ENCODE peak calls at places on chromosomes 13 and 19, in six cellular contexts. N, R, G, A, V and T are unnamed samples.

GRCh38 chr13:74556002-74556551 is 421.9 kb upstream of the KLF12 start:
- DNase-seq in R (no peak), N (no peak), V (no peak), G (no peak), A (no peak), T (no peak)

GRCh38 chr19:51417107-51417806 is at the start of gene SIGLEC10:
- DNase-seq in V (peak), G (peak), N (no peak), R (peak), A (no peak), T (no peak)

GRCh38 chr13:98586400-98587144 is 9.7 kb upstream of the STK24 start:
- DNase-seq in G (no peak), A (no peak), N (no peak), R (peak), V (no peak), T (no peak)

GRCh38 chr13:23828866-23829265 is 60.3 kb downstream of the MIPEP start:
- DNase-seq in N (peak), G (no peak), A (no peak), V (no peak), R (no peak), T (no peak)

GRCh38 chr19:35555301-35556005 is 8.0 kb downstream of the ATP4A start:
- DNase-seq in N (peak), V (no peak), R (peak), G (no peak), A (no peak), T (no peak)

GRCh38 chr19:1163934-1164683 is 10.0 kb downstream of the SBNO2 start:
- DNase-seq in R (no peak), G (no peak), A (no peak), N (no peak), V (no peak), T (no peak)

GRCh38 chr13:113441661-113442060 is 11.6 kb downstream of the ADPRHL1 start:
- DNase-seq in V (no peak), R (no peak), A (no peak), N (no peak), G (no peak), T (no peak)

GRCh38 chr19:35751839-35752745 is 3.7 kb downstream of the LIN37 start:
- DNase-seq in V (no peak), G (no peak), A (no peak), N (no peak), R (no peak), T (no peak)

GRCh38 chr13:48748681-48749080 is 95.0 kb downstream of the CYSLTR2 start:
- DNase-seq in V (no peak), N (no peak), R (no peak), A (no peak), G (no peak), T (no peak)

GRCh38 chr13:32165791-32166190 is 134.2 kb downstream of the FRY start:
- DNase-seq in R (no peak), N (no peak), G (no peak), A (no peak), V (no peak), T (no peak)

GRCh38 chr19:38812004-38812840 is 523 bp downstream of the LGALS4 start:
- DNase-seq in N (no peak), R (no peak), V (no peak), A (no peak), G (no peak), T (no peak)

GRCh38 chr13:26678796-26679195 is 81.8 kb downstream of the GPR12 start:
- DNase-seq in R (no peak), N (no peak), A (no peak), V (no peak), G (no peak), T (no peak)

GRCh38 chr19:33227242-33227650 is 1.6 kb upstream of the SLC7A10 start:
- DNase-seq in A (no peak), G (no peak), R (no peak), V (peak), N (no peak), T (no peak)

GRCh38 chr13:101127741-101128353 is 288.5 kb downstream of the NALCN start:
- DNase-seq in A (no peak), N (peak), R (peak), G (no peak), V (no peak), T (no peak)

GRCh38 chr13:28494537-28494860 is 429 bp downstream of the FLT1 start:
- DNase-seq in R (peak), N (no peak), A (no peak), G (no peak), V (no peak), T (no peak)

GRCh38 chr19:57269515-57270250 is 10.6 kb upstream of the ZNF460 start:
- DNase-seq in V (peak), A (no peak), R (no peak), G (no peak), N (peak), T (no peak)

GRCh38 chr19:7871280-7871529 is 3.0 kb downstream of the PRR36 start:
- DNase-seq in V (no peak), N (no peak), R (peak), A (no peak), G (no peak), T (no peak)

GRCh38 chr19:1445932-1446712 is 3.8 kb upstream of the APC2 start:
- DNase-seq in R (no peak), N (no peak), V (no peak), G (no peak), A (peak), T (no peak)

GRCh38 chr13:73138276-73138950 is 79.6 kb downstream of the KLF5 start:
- DNase-seq in V (peak), G (no peak), N (peak), A (no peak), R (no peak), T (no peak)

GRCh38 chr13:20945952-20946383 is 43.4 kb upstream of the XPO4 start:
- DNase-seq in A (no peak), G (peak), V (no peak), R (peak), N (no peak), T (no peak)
- TF ChIP-seq CTCF in A (no peak), G (no peak), V (no peak), R (no peak), N (no peak), T (no peak)

DNA sequence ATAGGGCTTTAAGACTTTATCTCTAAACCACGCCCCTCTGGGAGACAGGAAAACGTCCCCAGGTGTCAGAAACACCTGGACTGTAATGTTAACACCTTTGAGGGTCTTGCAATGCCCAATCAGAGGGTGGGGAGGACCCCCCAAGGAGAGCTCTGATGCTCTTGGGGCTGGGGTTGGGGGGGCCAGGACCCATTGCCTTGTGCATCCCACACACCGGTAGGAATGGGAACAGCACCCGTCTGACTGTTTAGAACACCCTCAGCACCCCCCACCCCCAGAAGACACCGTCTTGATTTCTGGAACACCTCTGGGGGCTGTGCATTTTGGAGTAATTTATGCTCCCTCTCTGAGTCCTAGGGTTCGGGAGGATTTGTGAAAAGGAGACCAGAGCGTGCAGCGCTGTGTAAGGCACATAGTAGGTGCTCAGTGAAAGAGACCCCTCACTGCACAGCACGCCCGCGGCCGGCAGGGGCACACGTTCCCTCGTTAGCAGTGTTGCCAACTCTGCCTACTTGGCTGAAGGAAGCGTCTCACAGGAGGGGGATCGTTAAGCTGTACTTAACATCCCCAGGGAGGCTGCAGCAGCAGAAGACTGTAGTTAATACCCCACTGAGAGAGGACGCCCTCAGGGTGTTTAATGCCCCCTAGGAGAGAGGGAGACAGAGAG is 2.8 kb upstream of the ERFL start:
- DNase-seq in A (no peak), G (no peak), R (no peak), V (no peak), N (no peak), T (no peak)
- TF ChIP-seq CTCF in A (no peak), G (no peak), R (peak), V (no peak), N (peak), T (peak)

GRCh38 chr13:25571237-25571636 is 199.5 kb downstream of the ATP8A2 start:
- DNase-seq in V (no peak), G (no peak), R (no peak), A (no peak), N (no peak), T (no peak)
- TF ChIP-seq CTCF in V (no peak), G (no peak), R (no peak), A (no peak), N (peak), T (no peak)

DNA sequence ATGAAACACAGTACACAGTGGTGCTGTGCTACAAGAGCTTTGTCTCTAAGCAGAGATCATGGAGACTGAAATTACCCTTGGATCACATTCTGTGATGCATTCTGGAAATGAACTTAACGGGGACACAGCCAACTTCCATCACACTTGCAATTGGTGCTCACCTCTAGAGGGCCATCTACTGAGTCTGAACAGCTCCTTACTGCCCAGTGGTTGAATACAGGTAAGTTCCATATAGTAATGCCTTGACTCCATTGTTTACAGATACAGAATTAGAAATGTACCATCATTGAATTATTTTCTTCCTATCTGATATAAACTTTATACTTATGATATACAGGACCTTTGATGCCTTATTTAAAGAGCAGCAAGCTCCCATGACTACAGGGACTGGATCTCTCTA is 686.4 kb downstream of the PCDH9 start:
- DNase-seq in G (no peak), R (no peak), V (no peak), N (no peak), A (no peak), T (no peak)
- TF ChIP-seq CTCF in G (no peak), R (no peak), V (no peak), N (peak), A (no peak), T (no peak)

DNA sequence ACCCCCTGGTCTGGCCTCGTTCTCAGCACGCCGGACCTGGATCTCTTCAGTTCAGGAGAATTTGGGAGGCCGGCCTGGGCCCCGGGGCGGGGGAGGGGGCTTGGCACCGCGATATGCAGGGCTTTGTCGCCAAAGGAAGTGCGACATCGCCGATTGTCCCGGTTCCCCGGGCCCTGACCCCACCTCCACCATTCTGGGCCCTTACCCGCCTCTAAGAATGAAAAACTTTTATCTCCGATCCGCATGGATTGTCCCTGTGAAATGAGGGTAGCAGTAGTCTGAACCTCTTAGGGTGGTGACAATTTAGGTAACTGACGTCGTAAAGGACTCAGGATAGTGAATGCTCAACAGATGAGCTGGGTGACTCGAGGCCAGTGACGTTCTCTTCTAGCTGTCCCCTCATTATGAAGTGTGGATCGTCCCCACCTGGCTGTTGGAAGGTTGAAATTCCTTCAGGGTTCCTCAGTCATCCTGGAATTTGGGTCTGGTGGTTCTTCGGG is 649 bp downstream of the DDA1 start:
- DNase-seq in A (no peak), G (no peak), N (no peak), R (peak), V (no peak), T (no peak)
- TF ChIP-seq CTCF in A (no peak), G (no peak), N (no peak), R (no peak), V (no peak), T (no peak)

GRCh38 chr13:46386996-46387851 is at the start of gene RUBCNL:
- DNase-seq in A (no peak), V (no peak), N (peak), G (peak), R (peak), T (no peak)
- TF ChIP-seq CTCF in A (no peak), V (no peak), N (no peak), G (no peak), R (no peak), T (no peak)

GRCh38 chr19:48975947-48976847 is 11.1 kb downstream of the FTL start:
- DNase-seq in R (peak), N (no peak), A (no peak), G (no peak), V (no peak), T (no peak)
- TF ChIP-seq CTCF in R (peak), N (no peak), A (no peak), G (no peak), V (no peak), T (no peak)